ENCODE peak calls at places on chromosomes 3 and 15, in six cellular contexts. One of them, this sample, is unnamed.

GRCh38 chr3:11749486-11749885 is 97.2 kb downstream of the TAMM41 start:
- DNase-seq in uterus: no peak
- DNase-seq in A549: no peak
- DNase-seq in stomach: no peak
- DNase-seq in ovary: no peak
- DNase-seq in right lobe of liver: no peak
- DNase-seq in this sample: no peak

GRCh38 chr3:195012571-195012970 is 258.4 kb downstream of the XXYLT1 start:
- DNase-seq in A549: no peak
- DNase-seq in ovary: no peak
- DNase-seq in right lobe of liver: no peak
- DNase-seq in uterus: no peak
- DNase-seq in stomach: peak
- DNase-seq in this sample: no peak

GRCh38 chr15:23504003-23504402 is 57.0 kb upstream of the GOLGA6L2 start:
- DNase-seq in ovary: no peak
- DNase-seq in right lobe of liver: no peak
- DNase-seq in stomach: no peak
- DNase-seq in uterus: no peak
- DNase-seq in A549: no peak
- DNase-seq in this sample: no peak

GRCh38 chr3:12342151-12342550 is 53.3 kb downstream of the PPARG start:
- DNase-seq in ovary: no peak
- DNase-seq in uterus: no peak
- DNase-seq in stomach: no peak
- DNase-seq in A549: no peak
- DNase-seq in right lobe of liver: no peak
- DNase-seq in this sample: no peak

GRCh38 chr3:87350367-87351199 is 74.2 kb upstream of the POU1F1 start:
- DNase-seq in A549: peak
- DNase-seq in right lobe of liver: no peak
- DNase-seq in ovary: no peak
- DNase-seq in uterus: no peak
- DNase-seq in stomach: no peak
- DNase-seq in this sample: no peak

GRCh38 chr15:88331291-88331690 is 74.8 kb upstream of the NTRK3 start:
- DNase-seq in right lobe of liver: no peak
- DNase-seq in stomach: no peak
- DNase-seq in ovary: no peak
- DNase-seq in uterus: no peak
- DNase-seq in A549: peak
- DNase-seq in this sample: peak

GRCh38 chr3:174662653-174663052 is 196.5 kb upstream of the NAALADL2 start:
- DNase-seq in stomach: no peak
- DNase-seq in right lobe of liver: no peak
- DNase-seq in ovary: no peak
- DNase-seq in uterus: no peak
- DNase-seq in A549: no peak
- DNase-seq in this sample: no peak

GRCh38 chr3:10783360-10784346 is 32.4 kb upstream of the SLC6A11 start:
- DNase-seq in right lobe of liver: no peak
- DNase-seq in A549: peak
- DNase-seq in stomach: no peak
- DNase-seq in ovary: no peak
- DNase-seq in uterus: no peak
- DNase-seq in this sample: peak

GRCh38 chr3:146157325-146158060 is 3.5 kb downstream of the PLOD2 start:
- DNase-seq in right lobe of liver: no peak
- DNase-seq in uterus: no peak
- DNase-seq in stomach: no peak
- DNase-seq in ovary: no peak
- DNase-seq in A549: no peak
- DNase-seq in this sample: no peak

GRCh38 chr3:86978111-86978528 is 12.8 kb downstream of the VGLL3 start:
- DNase-seq in ovary: no peak
- DNase-seq in uterus: no peak
- DNase-seq in stomach: no peak
- DNase-seq in right lobe of liver: no peak
- DNase-seq in A549: no peak
- DNase-seq in this sample: no peak

DNA sequence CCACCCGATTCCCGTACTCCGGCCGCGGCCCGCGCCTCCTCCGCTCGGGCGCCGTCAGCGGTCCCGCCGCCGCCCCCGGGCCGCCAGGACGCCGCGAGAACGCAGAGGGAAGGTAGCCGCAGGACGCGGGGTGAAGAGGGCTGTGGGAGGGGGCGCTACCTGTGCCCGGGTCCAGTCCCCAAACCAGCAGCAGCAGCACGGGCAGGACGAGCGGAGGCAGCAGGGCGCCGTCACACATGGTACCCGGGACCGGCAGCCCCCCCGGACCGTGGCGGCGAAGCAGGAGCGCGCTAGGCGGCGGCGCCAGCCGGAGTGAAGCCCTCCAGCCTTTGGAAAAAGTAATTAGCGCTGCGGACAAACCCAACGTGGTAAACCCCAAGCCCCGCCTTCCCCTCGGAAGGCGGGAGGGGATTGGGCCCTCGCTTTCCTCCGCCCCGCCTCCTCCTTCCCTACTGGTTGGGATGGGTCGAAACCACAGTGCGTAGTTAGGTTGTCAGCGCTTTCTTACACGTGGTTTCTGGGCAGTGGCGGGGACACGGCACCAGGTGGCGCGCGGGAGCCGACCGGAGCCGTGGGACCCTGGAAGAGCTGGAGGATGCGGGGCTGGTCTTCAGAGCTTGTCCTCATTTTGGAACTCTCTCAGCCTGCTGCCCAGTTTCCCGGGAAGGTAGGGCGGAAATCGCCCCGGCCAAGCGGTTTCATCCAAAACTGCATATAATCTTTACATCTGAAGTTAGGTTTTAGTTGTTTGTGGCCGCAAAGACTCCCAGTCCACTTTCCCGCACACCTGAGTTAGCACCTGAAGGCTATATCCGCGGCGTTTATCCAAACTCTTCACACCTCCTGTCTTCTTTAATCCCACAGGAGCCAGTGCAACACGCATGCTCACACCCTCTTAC is at the start of gene ADAMTS17:
- DNase-seq in stomach: peak
- DNase-seq in uterus: peak
- DNase-seq in ovary: peak
- DNase-seq in right lobe of liver: peak
- DNase-seq in A549: peak
- DNase-seq in this sample: no peak
- TF ChIP-seq POLR2A in stomach: peak
- TF ChIP-seq POLR2A in uterus: peak
- TF ChIP-seq POLR2A in ovary: peak
- TF ChIP-seq POLR2A in right lobe of liver: peak
- TF ChIP-seq POLR2A in A549: no peak
- TF ChIP-seq POLR2A in this sample: no peak

DNA sequence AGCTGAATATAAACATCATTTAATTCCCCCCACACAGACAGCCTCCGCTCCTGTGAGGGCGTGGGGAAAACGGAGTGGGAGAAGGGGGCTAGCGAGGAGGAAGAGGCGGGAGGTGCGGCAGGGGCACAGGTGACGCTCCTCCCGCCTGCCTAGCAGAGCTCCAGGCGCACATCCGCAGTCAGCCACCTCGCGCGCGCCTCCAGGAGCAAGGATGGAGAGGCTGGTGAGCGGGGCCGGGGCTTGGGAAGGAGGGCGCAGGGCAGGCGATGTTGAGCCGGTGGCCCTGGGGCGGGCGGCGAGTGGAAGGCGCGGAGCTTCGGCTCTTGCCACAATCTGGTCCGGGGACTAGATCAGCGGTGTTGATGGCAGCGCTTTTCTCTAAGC is at the start of gene CD200:
- DNase-seq in right lobe of liver: peak
- DNase-seq in A549: no peak
- DNase-seq in ovary: peak
- DNase-seq in uterus: peak
- DNase-seq in stomach: peak
- DNase-seq in this sample: no peak
- TF ChIP-seq POLR2A in right lobe of liver: no peak
- TF ChIP-seq POLR2A in A549: no peak
- TF ChIP-seq POLR2A in ovary: peak
- TF ChIP-seq POLR2A in uterus: peak
- TF ChIP-seq POLR2A in stomach: no peak
- TF ChIP-seq POLR2A in this sample: no peak

DNA sequence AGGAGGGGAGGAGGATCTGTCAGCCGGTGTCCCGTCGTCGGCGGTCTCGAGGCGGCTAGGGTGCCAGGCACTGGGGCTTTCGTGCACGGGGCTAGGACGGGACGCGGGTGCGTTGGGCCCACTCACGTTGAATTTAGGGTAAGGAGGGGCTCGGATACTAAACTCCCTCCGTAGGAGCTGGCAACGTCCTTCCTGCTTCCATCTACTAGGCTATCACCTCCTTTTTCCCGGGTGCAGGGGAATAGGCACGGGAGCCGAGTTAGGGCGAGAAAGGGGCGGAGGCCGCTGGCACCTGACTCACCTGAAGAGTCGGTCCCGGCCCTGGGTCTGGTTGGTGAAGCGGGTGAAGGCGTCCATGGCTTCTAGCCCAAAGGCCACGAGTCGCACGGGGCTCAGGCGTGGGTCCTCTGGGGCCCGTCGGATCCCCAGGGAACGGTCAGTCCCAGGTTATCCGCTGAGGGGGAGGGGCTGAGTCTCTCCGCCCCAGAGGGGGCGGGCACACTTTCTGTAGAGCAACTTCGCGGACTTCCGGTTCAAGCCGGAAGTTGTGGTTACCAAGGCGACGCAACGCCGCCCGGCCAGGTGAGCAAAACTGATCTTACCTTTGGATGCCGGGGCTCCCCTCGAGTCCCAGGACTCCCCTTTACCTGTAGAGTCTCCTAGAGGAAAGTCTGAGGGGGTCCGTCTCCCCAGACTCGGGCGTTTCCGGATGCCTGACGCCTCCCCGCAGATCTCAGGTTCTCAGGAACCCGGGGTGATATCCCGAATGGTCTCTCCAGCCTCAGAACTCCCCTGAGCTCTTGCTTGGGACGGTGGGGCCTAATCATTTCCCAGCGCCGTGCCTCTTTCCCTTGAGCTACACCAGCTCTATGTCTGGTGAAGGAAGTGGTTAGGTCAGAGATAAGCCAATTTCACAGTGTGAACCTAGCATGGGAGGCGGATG is at the start of the genes PEX11A and WDR93:
- DNase-seq in ovary: peak
- DNase-seq in uterus: peak
- DNase-seq in A549: peak
- DNase-seq in right lobe of liver: peak
- DNase-seq in stomach: peak
- DNase-seq in this sample: peak
- TF ChIP-seq POLR2A in ovary: peak
- TF ChIP-seq POLR2A in uterus: no peak
- TF ChIP-seq POLR2A in A549: peak
- TF ChIP-seq POLR2A in right lobe of liver: peak
- TF ChIP-seq POLR2A in stomach: no peak
- TF ChIP-seq POLR2A in this sample: peak

GRCh38 chr3:112530573-112530972 is 31.2 kb downstream of the ATG3 start:
- DNase-seq in uterus: no peak
- DNase-seq in stomach: no peak
- DNase-seq in A549: peak
- DNase-seq in right lobe of liver: no peak
- DNase-seq in ovary: no peak
- DNase-seq in this sample: no peak

DNA sequence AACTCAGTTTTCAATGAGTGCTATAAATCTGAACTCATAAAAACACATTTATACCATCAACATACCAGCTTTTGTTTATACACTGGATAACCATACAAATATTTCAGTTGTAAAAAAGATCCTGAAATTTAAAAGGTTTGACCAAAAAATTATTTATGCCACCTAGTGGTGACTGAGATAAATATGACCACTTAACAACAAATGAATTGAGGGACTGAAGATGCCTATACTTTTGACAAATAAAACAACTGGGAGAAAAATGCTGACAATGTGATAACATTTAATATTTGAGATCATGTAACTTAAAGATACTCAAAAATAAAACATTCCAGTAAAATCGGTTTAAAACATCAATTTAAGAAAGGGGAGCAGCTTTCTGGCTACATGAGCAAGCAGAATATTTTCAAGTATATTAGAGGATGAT is 30.4 kb downstream of the ATG3 start:
- DNase-seq in ovary: no peak
- DNase-seq in stomach: no peak
- DNase-seq in A549: peak
- DNase-seq in right lobe of liver: no peak
- DNase-seq in uterus: no peak
- DNase-seq in this sample: no peak
- TF ChIP-seq POLR2A in ovary: no peak
- TF ChIP-seq POLR2A in stomach: no peak
- TF ChIP-seq POLR2A in A549: no peak
- TF ChIP-seq POLR2A in right lobe of liver: no peak
- TF ChIP-seq POLR2A in uterus: no peak
- TF ChIP-seq POLR2A in this sample: no peak

DNA sequence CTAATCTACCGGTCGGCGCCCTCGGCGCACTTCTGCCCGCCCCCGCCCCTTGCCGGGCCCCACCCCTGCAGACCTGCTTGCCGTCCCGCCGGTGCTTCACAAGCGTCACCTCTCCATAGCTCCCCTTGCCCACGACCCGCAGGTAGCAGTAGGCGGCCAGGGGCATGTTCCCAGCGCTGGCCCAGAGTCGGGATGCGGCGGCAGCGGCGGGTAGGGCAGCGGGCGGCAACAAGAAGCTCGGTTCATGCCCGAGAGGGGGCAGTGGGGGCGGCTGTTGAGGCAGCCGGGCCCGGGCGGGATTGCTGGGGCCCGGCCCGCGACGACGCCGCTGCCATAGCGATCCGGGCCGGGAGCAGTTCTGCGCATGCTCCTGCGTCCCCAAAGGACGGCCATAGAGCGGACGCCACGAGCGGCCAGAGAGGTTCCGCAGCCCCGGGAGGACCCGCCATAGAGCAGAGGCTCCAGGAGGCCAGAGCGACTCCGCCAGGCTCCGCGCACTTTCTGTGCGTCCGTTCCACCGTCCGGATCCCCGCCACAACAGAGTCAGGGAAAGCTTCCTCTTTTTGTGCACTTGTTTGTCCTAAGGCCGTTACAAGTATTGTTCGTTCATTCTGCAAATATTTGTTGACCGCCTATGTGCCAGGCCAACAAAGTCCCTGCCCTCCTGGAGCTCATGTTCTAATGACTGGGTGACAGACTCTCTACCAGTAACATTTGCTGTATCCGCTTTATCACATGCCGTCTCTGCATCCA is at the start of gene NEK4:
- DNase-seq in uterus: peak
- DNase-seq in stomach: peak
- DNase-seq in A549: peak
- DNase-seq in ovary: peak
- DNase-seq in right lobe of liver: peak
- DNase-seq in this sample: peak
- TF ChIP-seq POLR2A in uterus: peak
- TF ChIP-seq POLR2A in stomach: no peak
- TF ChIP-seq POLR2A in A549: peak
- TF ChIP-seq POLR2A in ovary: no peak
- TF ChIP-seq POLR2A in right lobe of liver: peak
- TF ChIP-seq POLR2A in this sample: peak